ENCODE peak calls at places on chromosomes 4 and X, in five cellular contexts. U is dorsolateral prefrontal cortex, N is HFF-Myc, H is OCI-LY7, J is upper lobe of right lung. A is an unnamed sample.

GRCh38 chr4:105543881-105544280 is 8.5 kb upstream of the ARHGEF38 start:
- DNase-seq in U (no peak), N (no peak), H (no peak), J (no peak), A (no peak)

GRCh38 chr4:188110741-188111458 is 1.5 kb upstream of the TRIML2 start:
- DNase-seq in U (no peak), N (no peak), H (no peak), J (no peak), A (no peak)

GRCh38 chr4:150155391-150155790 is 77.1 kb downstream of the DCLK2 start:
- DNase-seq in U (no peak), N (no peak), H (no peak), J (no peak), A (no peak)

GRCh38 chr4:79650794-79651431 is 242.9 kb upstream of the GK2 start:
- DNase-seq in U (no peak), N (no peak), H (no peak), J (no peak), A (no peak)

GRCh38 chr4:56112377-56112776 is 163.6 kb downstream of the CEP135 start:
- DNase-seq in U (no peak), N (no peak), H (no peak), J (no peak), A (no peak)

GRCh38 chr4:38060829-38061431 is 100.7 kb downstream of the PTTG2 start:
- DNase-seq in U (no peak), N (no peak), H (no peak), J (no peak), A (no peak)

GRCh38 chr4:27145556-27145955 is 284.9 kb downstream of the STIM2 start:
- DNase-seq in U (no peak), N (no peak), H (no peak), J (no peak), A (no peak)

GRCh38 chr4:79864470-79865190 is 208.4 kb downstream of the ANTXR2 start:
- DNase-seq in U (no peak), N (no peak), H (no peak), J (no peak), A (no peak)

GRCh38 chrX:30530591-30530990 is 47.0 kb downstream of the TASL start:
- DNase-seq in U (no peak), N (no peak), H (no peak), J (no peak), A (no peak)

GRCh38 chr4:72895408-72895807 is 174.1 kb downstream of the COX18 start:
- DNase-seq in U (no peak), N (no peak), H (no peak), J (no peak), A (no peak)

GRCh38 chr4:144666539-144667175 is 20.7 kb downstream of the HHIP start:
- DNase-seq in U (no peak), N (peak), H (no peak), J (no peak), A (no peak)

GRCh38 chr4:183409463-183409862 is 35.0 kb upstream of the CDKN2AIP start:
- DNase-seq in U (no peak), N (no peak), H (no peak), J (peak), A (no peak)

GRCh38 chr4:176668324-176668723 is 124.4 kb downstream of the VEGFC start:
- DNase-seq in U (no peak), N (no peak), H (no peak), J (no peak), A (no peak)

GRCh38 chr4:4599886-4600285 is 58.0 kb upstream of the STX18 start:
- DNase-seq in U (no peak), N (no peak), H (no peak), J (no peak), A (no peak)

GRCh38 chrX:22063284-22063683 is 31.2 kb downstream of the PHEX start:
- DNase-seq in U (no peak), N (no peak), H (peak), J (no peak), A (peak)

GRCh38 chr4:90357117-90357710 is 230.0 kb downstream of the CCSER1 start:
- DNase-seq in U (no peak), N (peak), H (peak), J (no peak), A (peak)

GRCh38 chr4:113368056-113368455 is 318.6 kb downstream of the ANK2 start:
- DNase-seq in U (no peak), N (peak), H (no peak), J (no peak), A (no peak)

DNA sequence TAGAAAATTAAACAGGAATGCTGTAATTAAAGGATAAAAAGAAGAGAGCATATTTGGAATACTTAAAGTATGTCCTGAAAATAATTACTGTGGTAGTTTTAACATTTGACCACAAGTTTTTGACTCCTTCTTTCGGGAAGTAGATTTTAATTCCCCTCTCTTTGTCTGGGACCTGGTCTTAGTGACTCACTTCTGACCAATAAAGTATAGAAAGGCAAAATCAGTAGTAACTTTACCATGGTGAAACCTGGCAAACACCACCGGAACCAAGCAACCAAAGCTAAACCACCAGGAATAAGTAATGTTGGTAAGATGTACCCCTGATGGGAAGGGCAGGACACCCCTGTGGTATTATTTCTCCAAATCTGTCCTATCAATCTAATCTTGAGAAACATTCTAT is 314.8 kb downstream of the PDHA2 start:
- DNase-seq in U (no peak), N (no peak), H (no peak), J (no peak), A (no peak)
- H3K4me3 ChIP-seq in U (no peak), N (no peak), H (no peak), J (no peak), A (no peak)

GRCh38 chr4:123972031-123972430 is 575.4 kb downstream of the SPRY1 start:
- DNase-seq in U (no peak), N (no peak), H (no peak), J (no peak), A (no peak)
- H3K4me3 ChIP-seq in U (no peak), N (no peak), H (no peak), J (no peak), A (no peak)

DNA sequence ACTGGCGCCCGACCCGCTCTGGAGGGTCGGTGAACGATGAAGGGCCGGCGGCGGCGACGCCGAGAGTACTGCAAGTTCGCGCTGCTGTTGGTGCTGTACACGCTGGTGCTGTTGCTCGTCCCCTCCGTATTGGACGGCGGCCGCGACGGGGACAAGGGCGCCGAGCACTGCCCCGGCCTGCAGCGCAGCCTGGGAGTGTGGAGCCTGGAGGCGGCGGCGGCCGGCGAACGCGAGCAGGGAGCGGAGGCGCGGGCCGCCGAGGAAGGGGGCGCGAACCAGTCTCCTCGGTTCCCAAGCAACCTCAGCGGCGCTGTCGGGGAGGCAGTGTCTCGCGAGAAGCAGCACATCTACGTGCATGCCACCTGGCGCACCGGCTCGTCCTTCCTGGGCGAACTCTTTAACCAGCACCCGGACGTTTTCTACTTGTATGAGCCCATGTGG is 351 bp downstream of the CHST7 start:
- DNase-seq in U (no peak), N (no peak), H (peak), J (peak), A (peak)
- H3K4me3 ChIP-seq in U (peak), N (peak), H (peak), J (peak), A (peak)

DNA sequence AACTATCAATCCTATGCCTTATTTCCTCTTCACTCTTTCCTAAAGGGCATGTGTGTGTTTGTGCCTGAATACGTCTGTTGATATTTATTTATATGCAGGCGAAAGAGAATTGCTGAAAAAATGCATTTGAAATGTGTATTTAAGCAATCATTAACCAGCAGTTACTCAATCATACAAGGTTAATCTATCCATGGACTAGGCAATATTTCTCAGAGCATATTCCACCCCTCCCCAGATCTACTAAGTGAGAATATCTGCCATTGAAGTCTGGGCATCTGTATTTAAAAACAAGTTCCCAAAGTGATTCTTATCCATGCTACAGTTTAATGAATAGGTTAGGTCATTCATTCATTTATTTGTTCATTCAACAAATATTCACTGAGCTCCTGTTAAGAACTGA is 113.5 kb downstream of the RASGEF1B start:
- DNase-seq in U (no peak), N (no peak), H (no peak), J (no peak), A (no peak)
- H3K4me3 ChIP-seq in U (no peak), N (no peak), H (no peak), J (no peak), A (no peak)

GRCh38 chr4:153488006-153488718 is 22.0 kb downstream of the TMEM131L start:
- DNase-seq in U (no peak), N (no peak), H (no peak), J (peak), A (no peak)

GRCh38 chr4:153490985-153491483 is 24.9 kb downstream of the TMEM131L start:
- DNase-seq in U (no peak), N (no peak), H (no peak), J (no peak), A (no peak)

GRCh38 chr4:153489856-153490558 is 23.8 kb downstream of the TMEM131L start:
- DNase-seq in U (no peak), N (no peak), H (no peak), J (no peak), A (no peak)

GRCh38 chr4:153486281-153487151 is 20.4 kb downstream of the TMEM131L start:
- DNase-seq in U (no peak), N (no peak), H (no peak), J (no peak), A (no peak)

GRCh38 chr4:153488719-153489384 is 22.7 kb downstream of the TMEM131L start:
- DNase-seq in U (peak), N (no peak), H (no peak), J (peak), A (no peak)
- H3K4me3 ChIP-seq in U (peak), N (no peak), H (peak), J (peak), A (no peak)

GRCh38 chrX:104168127-104168526 is 1.9 kb downstream of the FAM199X start:
- DNase-seq in U (no peak), N (no peak), H (no peak), J (no peak), A (no peak)
- H3K4me3 ChIP-seq in U (peak), N (peak), H (peak), J (peak), A (peak)

DNA sequence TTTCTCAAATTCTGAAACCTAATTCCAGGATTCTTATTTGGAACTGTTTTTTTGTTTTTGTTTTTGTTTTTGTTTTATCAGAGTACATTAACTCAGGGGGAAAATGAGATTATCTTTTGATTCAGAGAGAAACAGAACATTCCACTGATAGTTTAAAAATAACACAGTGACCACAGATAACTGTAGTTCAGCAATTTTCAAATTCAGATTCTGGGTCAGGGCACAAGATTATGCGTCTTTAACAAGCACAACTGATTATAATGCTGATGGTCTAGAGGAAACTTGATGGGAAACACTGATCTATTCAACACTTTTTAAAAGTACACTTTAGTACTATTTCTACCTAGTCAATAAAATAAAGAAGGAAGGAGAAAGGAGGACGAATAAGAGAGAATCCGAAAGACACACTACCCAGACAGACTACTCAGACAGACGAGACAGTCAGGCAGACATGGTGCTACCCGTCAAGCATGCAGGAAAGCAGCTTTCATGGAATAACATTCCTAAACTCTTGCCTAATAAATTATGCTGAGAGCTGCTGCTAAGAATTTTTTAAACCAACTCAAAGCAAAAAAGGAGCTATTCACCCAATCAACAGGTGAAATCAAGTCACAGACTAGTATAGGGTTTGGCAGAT is 59.0 kb downstream of the APBB2 start:
- DNase-seq in U (no peak), N (no peak), H (no peak), J (no peak), A (no peak)
- H3K4me3 ChIP-seq in U (no peak), N (no peak), H (no peak), J (peak), A (no peak)

GRCh38 chr4:1659104-1659725 is 24.9 kb downstream of the FAM53A start:
- DNase-seq in U (no peak), N (no peak), H (no peak), J (no peak), A (no peak)

GRCh38 chr4:1663549-1663948 is 20.6 kb downstream of the FAM53A start:
- DNase-seq in U (no peak), N (no peak), H (no peak), J (no peak), A (no peak)

GRCh38 chr4:1664141-1664540 is 20.0 kb downstream of the FAM53A start:
- DNase-seq in U (no peak), N (no peak), H (no peak), J (no peak), A (no peak)

GRCh38 chr4:1660948-1661677 is 23.0 kb downstream of the FAM53A start:
- DNase-seq in U (no peak), N (no peak), H (no peak), J (no peak), A (no peak)

DNA sequence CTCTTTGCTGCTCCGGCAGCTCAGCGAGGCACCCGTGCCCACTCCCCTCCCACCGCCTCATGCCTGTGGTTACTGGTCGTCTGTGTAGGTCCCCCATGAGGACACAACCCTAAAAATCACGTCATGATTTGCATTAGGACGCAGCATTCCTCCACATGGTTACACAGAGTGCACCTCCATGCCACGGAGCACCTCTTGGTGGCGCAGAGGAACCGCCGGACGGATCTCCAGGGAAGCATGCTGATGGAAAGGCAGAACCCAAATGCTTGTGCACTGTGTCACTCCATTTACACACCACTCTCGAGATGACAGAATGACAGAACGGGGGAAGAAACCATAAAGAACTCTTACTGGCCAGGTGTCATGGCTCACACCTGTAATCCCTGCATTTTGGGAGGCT is 22.4 kb downstream of the FAM53A start:
- DNase-seq in U (no peak), N (no peak), H (no peak), J (no peak), A (no peak)
- H3K4me3 ChIP-seq in U (no peak), N (no peak), H (no peak), J (no peak), A (no peak)

DNA sequence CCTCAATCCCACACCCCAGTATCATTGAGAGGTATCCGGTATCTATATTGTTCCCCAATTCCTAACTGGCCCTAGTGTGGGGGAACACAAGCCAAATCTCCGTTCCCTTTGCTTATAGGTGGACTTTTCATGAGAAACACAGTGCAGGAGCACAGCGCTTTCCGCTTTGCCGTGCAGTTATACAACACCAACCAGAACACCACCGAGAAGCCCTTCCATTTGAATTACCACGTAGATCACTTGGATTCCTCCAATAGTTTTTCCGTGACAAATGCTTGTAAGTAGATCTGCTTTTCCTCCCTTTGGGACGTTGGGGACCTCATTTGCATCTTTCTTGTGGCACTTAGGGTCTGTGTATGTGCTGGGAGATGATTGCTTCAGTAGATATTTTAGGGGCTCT is 1.6 kb downstream of the GRIA3 start:
- DNase-seq in U (no peak), N (no peak), H (no peak), J (no peak), A (no peak)
- H3K4me3 ChIP-seq in U (peak), N (peak), H (no peak), J (no peak), A (no peak)